ENCODE peak calls at places on chromosomes 7 and 10, in four cellular contexts. One of them, this sample, is unnamed.

GRCh38 chr7:31864646-31865045 is 177.6 kb downstream of the PPP1R17 start:
- DNase-seq in naive B cell: no peak
- DNase-seq in posterior cingulate gyrus: no peak
- DNase-seq in prostate gland: no peak
- DNase-seq in this sample: no peak

GRCh38 chr7:156003220-156004162 is 191.2 kb upstream of the SHH start:
- DNase-seq in naive B cell: no peak
- DNase-seq in posterior cingulate gyrus: no peak
- DNase-seq in prostate gland: no peak
- DNase-seq in this sample: no peak

GRCh38 chr10:12405342-12406320 is 56.3 kb downstream of the CAMK1D start:
- DNase-seq in posterior cingulate gyrus: no peak
- DNase-seq in prostate gland: peak; percentile 60
- DNase-seq in naive B cell: no peak
- DNase-seq in this sample: no peak

GRCh38 chr7:7178081-7178480 is 4.3 kb upstream of the C1GALT1 start:
- DNase-seq in prostate gland: no peak
- DNase-seq in posterior cingulate gyrus: no peak
- DNase-seq in naive B cell: no peak
- DNase-seq in this sample: no peak

GRCh38 chr10:97180367-97180763 is 5.4 kb downstream of the SLIT1 start:
- DNase-seq in prostate gland: no peak
- DNase-seq in naive B cell: no peak
- DNase-seq in posterior cingulate gyrus: no peak
- DNase-seq in this sample: no peak

GRCh38 chr7:143384741-143385631 is 3.8 kb downstream of the ZYX start:
- DNase-seq in posterior cingulate gyrus: no peak
- DNase-seq in naive B cell: no peak
- DNase-seq in prostate gland: no peak
- DNase-seq in this sample: no peak

GRCh38 chr10:17236468-17236886 is 8.4 kb downstream of the VIM start:
- DNase-seq in posterior cingulate gyrus: no peak
- DNase-seq in naive B cell: no peak
- DNase-seq in prostate gland: no peak
- DNase-seq in this sample: no peak

GRCh38 chr7:149440222-149440621 is 20.6 kb downstream of the ZNF777 start:
- DNase-seq in naive B cell: no peak
- DNase-seq in posterior cingulate gyrus: no peak
- DNase-seq in prostate gland: no peak
- DNase-seq in this sample: no peak

GRCh38 chr7:125099519-125099918 is 169.9 kb upstream of the POT1 start:
- DNase-seq in prostate gland: no peak
- DNase-seq in naive B cell: no peak
- DNase-seq in posterior cingulate gyrus: no peak
- DNase-seq in this sample: no peak

GRCh38 chr10:86654411-86655172 is at the start of gene OPN4:
- DNase-seq in prostate gland: no peak
- DNase-seq in posterior cingulate gyrus: peak; percentile 12
- DNase-seq in naive B cell: no peak
- DNase-seq in this sample: no peak

GRCh38 chr7:129872054-129872453 is 80.7 kb downstream of the UBE2H start:
- DNase-seq in prostate gland: no peak
- DNase-seq in naive B cell: no peak
- DNase-seq in posterior cingulate gyrus: no peak
- DNase-seq in this sample: no peak

GRCh38 chr7:44184221-44184873 is 4.9 kb downstream of the GCK start:
- DNase-seq in posterior cingulate gyrus: no peak
- DNase-seq in naive B cell: no peak
- DNase-seq in prostate gland: no peak
- DNase-seq in this sample: no peak

GRCh38 chr10:79487296-79488194 is 24.8 kb upstream of the EIF5AL1 start:
- DNase-seq in posterior cingulate gyrus: peak; percentile 27
- DNase-seq in prostate gland: peak; percentile 41
- DNase-seq in naive B cell: peak; percentile 23
- DNase-seq in this sample: peak; percentile 15

GRCh38 chr10:35223016-35223415 is 96.4 kb downstream of the CREM start:
- DNase-seq in posterior cingulate gyrus: no peak
- DNase-seq in prostate gland: no peak
- DNase-seq in naive B cell: no peak
- DNase-seq in this sample: no peak

GRCh38 chr7:116231543-116232401 is 21.4 kb downstream of the TES start:
- DNase-seq in naive B cell: no peak
- DNase-seq in posterior cingulate gyrus: no peak
- DNase-seq in prostate gland: peak; percentile 22
- DNase-seq in this sample: no peak

GRCh38 chr10:114312585-114312984 is 73.5 kb downstream of the VWA2 start:
- DNase-seq in naive B cell: no peak
- DNase-seq in prostate gland: no peak
- DNase-seq in posterior cingulate gyrus: no peak
- DNase-seq in this sample: no peak

GRCh38 chr7:81367335-81367801 is 402.5 kb downstream of the HGF start:
- DNase-seq in prostate gland: no peak
- DNase-seq in posterior cingulate gyrus: no peak
- DNase-seq in naive B cell: no peak
- DNase-seq in this sample: no peak

GRCh38 chr7:14598978-14599377 is 303.6 kb downstream of the DGKB start:
- DNase-seq in posterior cingulate gyrus: no peak
- DNase-seq in prostate gland: no peak
- DNase-seq in naive B cell: no peak
- DNase-seq in this sample: no peak

GRCh38 chr7:93914581-93915066 is 6.9 kb upstream of the GNG11 start:
- DNase-seq in posterior cingulate gyrus: no peak
- DNase-seq in prostate gland: no peak
- DNase-seq in naive B cell: no peak
- DNase-seq in this sample: no peak

GRCh38 chr7:159000859-159001435 is 143.7 kb downstream of the VIPR2 start:
- DNase-seq in posterior cingulate gyrus: no peak
- DNase-seq in prostate gland: no peak
- DNase-seq in naive B cell: no peak
- DNase-seq in this sample: no peak

GRCh38 chr10:6669269-6669859 is 89.3 kb upstream of the PRKCQ start:
- DNase-seq in naive B cell: no peak
- DNase-seq in prostate gland: no peak
- DNase-seq in posterior cingulate gyrus: no peak
- DNase-seq in this sample: peak; percentile 77

GRCh38 chr10:101777857-101778145 is 1.9 kb upstream of the FGF8 start:
- DNase-seq in prostate gland: no peak
- DNase-seq in posterior cingulate gyrus: no peak
- DNase-seq in naive B cell: no peak
- DNase-seq in this sample: no peak

GRCh38 chr7:151699920-151700319 is 177.0 kb downstream of the PRKAG2 start:
- DNase-seq in prostate gland: no peak
- DNase-seq in naive B cell: no peak
- DNase-seq in posterior cingulate gyrus: no peak
- DNase-seq in this sample: no peak

GRCh38 chr10:58137813-58138212 is 129.9 kb downstream of the IPMK start:
- DNase-seq in posterior cingulate gyrus: no peak
- DNase-seq in naive B cell: no peak
- DNase-seq in prostate gland: no peak
- DNase-seq in this sample: no peak

GRCh38 chr7:42931447-42931833 is 534 bp downstream of the PSMA2 start:
- DNase-seq in prostate gland: no peak
- DNase-seq in naive B cell: peak; percentile 20
- DNase-seq in posterior cingulate gyrus: no peak
- DNase-seq in this sample: no peak

This sample was measured in hippocampal formation.